ENCODE peak calls at places on chromosomes 3 and 15, in seven cellular contexts. X is pancreas, T is neural crest cell, I is mesothelial cell of epicardium, Q is foreskin keratinocyte, U is vagina, S is SK-N-SH. E is an unnamed sample.

GRCh38 chr15:80970018-80970657 is 19.5 kb downstream of the MESD start:
- DNase-seq in X (no peak), T (peak; percentile 72), I (peak; percentile 71), Q (peak; percentile 35), U (peak; percentile 64), S (peak; percentile 70), E (no peak)

GRCh38 chr3:126493731-126494130 is 18.0 kb upstream of the ZXDC start:
- DNase-seq in X (no peak), T (no peak), I (no peak), Q (no peak), U (no peak), S (no peak), E (no peak)

GRCh38 chr3:11719406-11720219 is 75.9 kb upstream of the VGLL4 start:
- DNase-seq in X (peak; percentile 95), T (peak; percentile 46), I (peak; percentile 94), Q (peak; percentile 87), U (no peak), S (peak; percentile 90), E (peak; percentile 91)

GRCh38 chr3:133124511-133124910 is 86.3 kb downstream of the TMEM108 start:
- DNase-seq in X (peak; percentile 15), T (no peak), I (no peak), Q (no peak), U (no peak), S (peak; percentile 58), E (no peak)

GRCh38 chr3:104190681-104191080 is 1176.0 kb upstream of the ALCAM start:
- DNase-seq in X (no peak), T (no peak), I (no peak), Q (no peak), U (no peak), S (no peak), E (no peak)

GRCh38 chr15:66766282-66767228 is 64.5 kb downstream of the SMAD6 start:
- DNase-seq in X (no peak), T (no peak), I (no peak), Q (peak; percentile 55), U (no peak), S (no peak), E (no peak)

GRCh38 chr3:109685084-109686079 is 348.0 kb upstream of the DPPA4 start:
- DNase-seq in X (peak; percentile 92), T (no peak), I (no peak), Q (peak; percentile 97), U (no peak), S (peak; percentile 4), E (no peak)

GRCh38 chr15:87874896-87875661 is 381.5 kb downstream of the NTRK3 start:
- DNase-seq in X (peak; percentile 18), T (peak; percentile 36), I (peak; percentile 43), Q (no peak), U (no peak), S (peak; percentile 20), E (no peak)

GRCh38 chr3:35638640-35639250 is 580 bp upstream of the ARPP21 start:
- DNase-seq in X (no peak), T (no peak), I (peak; percentile 43), Q (no peak), U (no peak), S (no peak), E (no peak)

GRCh38 chr15:57527382-57528091 is 64.2 kb upstream of the MYZAP start:
- DNase-seq in X (no peak), T (peak; percentile 28), I (no peak), Q (peak; percentile 61), U (no peak), S (peak; percentile 51), E (no peak)

GRCh38 chr3:140013220-140013619 is 78.2 kb downstream of the CLSTN2 start:
- DNase-seq in X (no peak), T (no peak), I (no peak), Q (no peak), U (no peak), S (no peak), E (no peak)

GRCh38 chr3:45677841-45678240 is 11.4 kb upstream of the SACM1L start:
- DNase-seq in X (no peak), T (no peak), I (no peak), Q (no peak), U (no peak), S (no peak), E (no peak)

GRCh38 chr15:55007561-55007960 is 189.2 kb downstream of the RSL24D1 start:
- DNase-seq in X (peak; percentile 23), T (no peak), I (no peak), Q (no peak), U (no peak), S (no peak), E (no peak)

GRCh38 chr15:49154799-49155109 is 645 bp downstream of the COPS2 start:
- DNase-seq in X (no peak), T (no peak), I (no peak), Q (no peak), U (no peak), S (no peak), E (no peak)

GRCh38 chr3:43072361-43072760 is 33.5 kb downstream of the POMGNT2 start:
- DNase-seq in X (no peak), T (no peak), I (no peak), Q (no peak), U (peak; percentile 65), S (no peak), E (no peak)

GRCh38 chr3:187843654-187844053 is 98.4 kb upstream of the BCL6 start:
- DNase-seq in X (no peak), T (no peak), I (no peak), Q (no peak), U (no peak), S (no peak), E (no peak)

GRCh38 chr3:132180337-132180791 is 136.8 kb upstream of the ACP3 start:
- DNase-seq in X (no peak), T (no peak), I (no peak), Q (peak; percentile 47), U (no peak), S (peak; percentile 42), E (no peak)

GRCh38 chr3:70308760-70309159 is 3.7 kb downstream of the MDFIC2 start:
- DNase-seq in X (no peak), T (no peak), I (no peak), Q (no peak), U (no peak), S (peak; percentile 11), E (no peak)

DNA sequence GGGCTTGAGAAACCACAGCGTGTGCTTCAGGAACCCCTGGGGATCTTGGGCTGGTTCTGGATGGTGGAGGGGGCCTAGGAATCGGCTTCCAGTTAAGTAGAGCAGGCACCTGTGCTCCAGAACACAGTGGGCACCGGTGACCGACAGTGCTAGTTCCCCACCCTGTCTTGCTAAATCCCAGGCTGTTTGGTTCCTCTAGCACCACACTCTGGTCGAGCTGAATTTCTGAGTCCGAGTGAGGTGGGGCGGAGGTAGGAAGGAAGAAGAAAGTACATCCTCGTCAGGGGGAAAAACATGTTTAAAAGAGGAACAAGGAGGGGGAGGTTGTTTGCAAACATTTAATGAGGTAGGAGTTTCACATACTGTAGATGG is 29.1 kb downstream of the SLC6A6 start:
- DNase-seq in X (no peak), T (no peak), I (no peak), Q (no peak), U (no peak), S (no peak), E (no peak)
- TF ChIP-seq CTCF in X (no peak), T (no peak), I (no peak), Q (no peak), U (no peak), S (no peak), E (no peak)

GRCh38 chr3:180684807-180685206 is 5.5 kb upstream of the CCDC39 start:
- DNase-seq in X (no peak), T (no peak), I (no peak), Q (no peak), U (no peak), S (no peak), E (no peak)

GRCh38 chr3:180683816-180684215 is 4.5 kb upstream of the CCDC39 start:
- DNase-seq in X (no peak), T (no peak), I (no peak), Q (no peak), U (no peak), S (no peak), E (no peak)

GRCh38 chr3:180678231-180678630 is 1.1 kb downstream of the CCDC39 start:
- DNase-seq in X (no peak), T (no peak), I (no peak), Q (no peak), U (no peak), S (no peak), E (no peak)

GRCh38 chr3:180679178-180680096 is at the start of gene CCDC39:
- DNase-seq in X (peak; percentile 81), T (peak; percentile 77), I (peak; percentile 88), Q (peak; percentile 84), U (no peak), S (peak; percentile 77), E (peak; percentile 83)

GRCh38 chr3:180680097-180680430 is 775 bp upstream of the CCDC39 start:
- DNase-seq in X (peak; percentile 27), T (peak; percentile 36), I (no peak), Q (peak; percentile 66), U (no peak), S (peak; percentile 38), E (no peak)
- TF ChIP-seq CTCF in X (no peak), T (peak; percentile 74), I (peak; percentile 14), Q (peak; percentile 71), U (no peak), S (peak; percentile 67), E (peak; percentile 77)

GRCh38 chr3:66256806-66257205 is 36.0 kb downstream of the SLC25A26 start:
- DNase-seq in X (no peak), T (no peak), I (no peak), Q (no peak), U (no peak), S (no peak), E (no peak)

GRCh38 chr3:66259721-66260255 is 39.0 kb downstream of the SLC25A26 start:
- DNase-seq in X (no peak), T (no peak), I (no peak), Q (no peak), U (no peak), S (no peak), E (no peak)

GRCh38 chr3:66255865-66256264 is 35.1 kb downstream of the SLC25A26 start:
- DNase-seq in X (no peak), T (no peak), I (no peak), Q (no peak), U (no peak), S (no peak), E (no peak)

DNA sequence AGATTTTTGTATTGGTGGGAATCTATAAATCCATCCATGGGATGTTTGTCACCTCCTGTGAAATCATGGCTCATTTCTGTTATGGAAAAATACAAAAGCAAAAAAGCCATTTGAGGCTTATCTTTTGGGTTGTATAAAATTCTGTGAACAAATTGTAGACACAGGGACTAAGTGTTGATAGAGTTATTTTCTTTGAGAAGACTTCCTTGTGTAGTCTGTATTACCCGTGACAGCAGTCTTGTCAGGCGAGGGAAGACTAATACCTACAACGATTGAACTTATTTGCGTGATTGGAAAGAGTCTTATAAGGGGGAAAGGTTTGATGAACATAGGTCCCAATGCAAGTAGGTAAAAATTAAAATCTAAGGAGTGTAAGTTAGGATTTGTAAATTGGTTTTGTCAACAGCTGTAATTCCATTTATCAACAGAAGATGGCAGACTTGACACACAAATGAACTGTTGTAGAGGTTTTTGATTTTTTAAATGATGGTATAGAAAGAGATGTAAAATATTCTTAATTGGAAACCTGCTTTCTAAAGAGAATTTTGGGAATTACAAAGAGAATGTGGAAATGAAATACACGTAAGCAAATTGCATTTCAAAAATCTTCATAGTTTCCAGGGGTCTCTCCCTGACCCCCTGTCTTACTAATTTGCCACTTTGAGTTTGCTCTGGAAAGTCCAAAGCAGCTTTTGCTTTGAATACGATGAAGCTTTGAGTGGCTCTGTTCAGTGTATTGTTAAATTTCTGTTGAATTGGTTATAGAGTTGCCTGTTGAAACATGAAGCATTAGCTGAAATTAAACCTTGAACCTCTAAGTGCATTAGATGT is 33.2 kb downstream of the SLC25A26 start:
- DNase-seq in X (no peak), T (no peak), I (no peak), Q (peak; percentile 15), U (no peak), S (no peak), E (no peak)
- TF ChIP-seq CTCF in X (peak; percentile 30), T (peak; percentile 92), I (peak; percentile 90), Q (peak; percentile 75), U (peak; percentile 49), S (peak; percentile 80), E (peak; percentile 91)

GRCh38 chr3:180804871-180805430 is 107.5 kb upstream of the FXR1 start:
- DNase-seq in X (no peak), T (peak; percentile 29), I (no peak), Q (peak; percentile 61), U (no peak), S (no peak), E (no peak)
- TF ChIP-seq CTCF in X (no peak), T (peak; percentile 55), I (no peak), Q (peak; percentile 62), U (no peak), S (peak; percentile 30), E (peak; percentile 70)

E was measured in type B pancreatic cell.